ENCODE peak calls at places on chromosomes 2 and 18, in four cellular contexts. D is head of caudate nucleus; F is stimulated activated naive CD8-positive, alpha-beta T cell treated with anti-CD3 and anti-CD28 coated beads, Interleukin-15, Interleukin-2, amounts not matched to agents 100 U/mL and 50 U/mL, for 24 hours; H is NCI-H2171 treated with DMSO at 0.1 percent for 48 hours. V is an unnamed sample.

GRCh38 chr2:109322111-109322510 is 193.1 kb downstream of the SH3RF3 start:
- DNase-seq in D (peak), F (no peak), H (no peak), V (no peak)

GRCh38 chr18:79385749-79386341 is 9.9 kb upstream of the NFATC1 start:
- DNase-seq in D (no peak), F (no peak), H (peak), V (no peak)

GRCh38 chr18:31931163-31931885 is 11.6 kb downstream of the TRAPPC8 start:
- DNase-seq in D (no peak), F (no peak), H (no peak), V (no peak)

GRCh38 chr2:150081775-150082517 is 405.5 kb downstream of the RND3 start:
- DNase-seq in D (no peak), F (no peak), H (no peak), V (no peak)

GRCh38 chr2:98731709-98732349 is 897 bp upstream of the MGAT4A start:
- DNase-seq in D (no peak), F (no peak), H (no peak), V (no peak)

GRCh38 chr2:233829193-233830110 is 24.9 kb downstream of the HJURP start:
- DNase-seq in D (no peak), F (no peak), H (no peak), V (no peak)

GRCh38 chr18:77052297-77052645 is 80.3 kb downstream of the MBP start:
- DNase-seq in D (peak), F (no peak), H (no peak), V (peak)

GRCh38 chr2:158501301-158501700 is 44.5 kb downstream of the PKP4 start:
- DNase-seq in D (peak), F (no peak), H (peak), V (peak)

GRCh38 chr18:457120-457519 is 43.4 kb downstream of the COLEC12 start:
- DNase-seq in D (no peak), F (no peak), H (peak), V (no peak)

GRCh38 chr2:157809212-157809611 is 66.9 kb downstream of the ACVR1 start:
- DNase-seq in D (no peak), F (no peak), H (no peak), V (no peak)

GRCh38 chr2:100739735-100740432 is 80.1 kb upstream of the NPAS2 start:
- DNase-seq in D (no peak), F (no peak), H (no peak), V (no peak)

GRCh38 chr2:98927059-98927458 is 9.0 kb downstream of the CRACDL start:
- DNase-seq in D (no peak), F (no peak), H (no peak), V (no peak)